ENCODE peak calls at places on chromosomes 6 and 20, in ten cellular contexts. X is CD4-positive, CD25-positive, alpha-beta regulatory T cell; N is lower lobe of right lung; C is upper lobe of right lung; M is right atrium auricular region; Y is adipocyte; S is ovary; J is astrocyte; Q is pancreas; G is hepatocyte. W is an unnamed sample.

GRCh38 chr6:150620244-150620643 is 20.6 kb downstream of the PLEKHG1 start:
- DNase-seq in Y (no peak), J (no peak), G (no peak), Q (no peak), X (no peak), N (no peak), M (no peak), S (no peak), C (no peak), W (no peak)

GRCh38 chr20:59823456-59823855 is 110.0 kb downstream of the SYCP2 start:
- DNase-seq in G (no peak), Y (no peak), Q (no peak), S (no peak), J (no peak), M (no peak), C (no peak), N (no peak), X (no peak), W (no peak)

GRCh38 chr6:106820412-106820852 is 154.1 kb downstream of the CD24 start:
- DNase-seq in M (no peak), G (no peak), C (no peak), J (peak; percentile 78), N (no peak), S (no peak), Q (no peak), Y (peak; percentile 11), X (no peak), W (no peak)

GRCh38 chr6:108844632-108845031 is 3.6 kb upstream of the ARMC2 start:
- DNase-seq in M (no peak), G (no peak), Q (no peak), J (no peak), S (no peak), N (no peak), X (no peak), C (no peak), Y (no peak), W (no peak)

GRCh38 chr6:35360349-35361138 is 18.2 kb downstream of the PPARD start:
- DNase-seq in Y (peak; percentile 34), S (peak; percentile 43), J (peak; percentile 69), C (peak; percentile 66), X (no peak), N (peak; percentile 62), M (no peak), Q (no peak), G (peak; percentile 61), W (no peak)

GRCh38 chr6:44006123-44006871 is 121.0 kb downstream of the MRPL14 start:
- DNase-seq in M (no peak), Q (no peak), C (peak; percentile 53), X (no peak), G (no peak), Y (peak; percentile 30), N (no peak), S (no peak), J (peak; percentile 61), W (no peak)

GRCh38 chr6:56570434-56571359 is 72.0 kb downstream of the DST start:
- DNase-seq in J (peak; percentile 10), N (no peak), G (peak; percentile 30), X (no peak), C (no peak), Y (peak; percentile 60), M (no peak), Q (no peak), S (no peak), W (peak; percentile 56)

GRCh38 chr6:117915846-117916245 is 8.8 kb downstream of the SLC35F1 start:
- DNase-seq in X (no peak), G (no peak), J (no peak), M (no peak), Q (no peak), C (no peak), S (no peak), N (no peak), Y (no peak), W (no peak)

GRCh38 chr20:6008254-6008653 is 45.6 kb downstream of the LRRN4 start:
- DNase-seq in M (peak; percentile 90), Q (no peak), S (peak; percentile 58), G (peak; percentile 77), X (no peak), N (peak; percentile 64), Y (peak; percentile 95), C (no peak), J (peak; percentile 85), W (peak; percentile 67)

GRCh38 chr20:50995506-50995905 is 27.4 kb downstream of the KCNG1 start:
- DNase-seq in S (no peak), J (no peak), Q (no peak), N (no peak), C (no peak), G (no peak), M (no peak), Y (peak; percentile 46), X (no peak), W (no peak)

GRCh38 chr6:126170875-126171489 is 168.9 kb upstream of the CENPW start:
- DNase-seq in G (peak; percentile 37), N (no peak), J (no peak), Y (no peak), C (no peak), M (no peak), S (no peak), X (no peak), Q (no peak), W (peak; percentile 56)

GRCh38 chr6:25103603-25104002 is 167.8 kb upstream of the RIPOR2 start:
- DNase-seq in S (no peak), N (no peak), Y (no peak), X (no peak), G (no peak), C (no peak), Q (no peak), M (no peak), J (no peak), W (no peak)

DNA sequence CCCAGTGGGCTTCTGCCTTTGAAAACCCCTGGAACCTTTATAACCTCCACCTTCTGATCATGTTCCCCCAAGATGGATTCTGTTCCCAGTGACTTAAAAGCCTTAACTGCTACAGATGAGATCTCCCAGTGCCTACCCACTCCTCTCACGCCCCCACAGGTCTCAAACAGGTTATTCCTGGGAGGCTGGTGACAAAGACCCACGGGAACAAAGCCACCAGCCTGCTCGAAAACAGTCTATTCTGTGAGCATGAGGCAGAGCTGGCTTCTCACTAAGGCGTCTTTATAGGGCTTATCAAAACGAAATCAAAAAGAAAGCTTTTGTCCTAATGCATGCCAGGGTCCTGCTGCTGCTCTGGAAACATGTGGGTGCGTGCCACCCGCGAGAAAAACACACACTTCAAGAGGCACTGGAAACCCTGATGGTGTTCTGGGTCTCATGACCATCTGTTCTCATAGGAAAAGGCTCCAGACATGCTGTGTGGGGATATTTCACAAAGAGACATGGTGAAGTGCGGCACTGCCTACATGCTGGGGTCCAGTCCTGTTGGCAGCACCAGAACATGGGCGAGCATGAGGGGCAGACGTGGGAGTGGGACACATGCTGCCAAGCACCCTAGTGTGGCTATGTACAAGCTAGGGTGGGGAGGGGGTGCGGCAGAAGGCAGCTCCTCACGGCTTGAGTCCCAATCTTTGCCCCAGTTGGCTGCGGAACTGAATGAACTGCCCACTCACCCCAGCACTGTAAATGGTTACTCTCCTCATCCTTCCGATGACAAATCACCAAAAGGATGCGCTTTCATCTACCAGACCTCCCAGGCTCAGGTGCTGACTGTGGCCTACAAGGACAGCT is 2.1 kb downstream of the FKBP1A start:
- DNase-seq in C (no peak), M (no peak), G (no peak), X (no peak), S (no peak), N (no peak), Q (no peak), J (no peak), Y (no peak), W (no peak)
- H3K4me1 ChIP-seq in C (peaks cover 52% of the 10 kb centered on the region), M (no peaks in the 10 kb centered on the region), G (peaks cover 25% of the 10 kb centered on the region), X (peaks cover 69% of the 10 kb centered on the region), S (peaks cover 33% of the 10 kb centered on the region), N (peaks cover 74% of the 10 kb centered on the region), Q (peaks cover 18% of the 10 kb centered on the region), J (peaks cover 29% of the 10 kb centered on the region), Y (peaks cover 49% of the 10 kb centered on the region), W (peaks cover 38% of the 10 kb centered on the region)

GRCh38 chr6:140001851-140002301 is 627.4 kb upstream of the CITED2 start:
- DNase-seq in G (no peak), Y (peak; percentile 78), C (no peak), N (no peak), Q (no peak), M (no peak), J (peak; percentile 31), S (no peak), X (no peak), W (no peak)

GRCh38 chr6:140001005-140001404 is 626.6 kb upstream of the CITED2 start:
- DNase-seq in Y (peak; percentile 25), G (no peak), N (no peak), M (no peak), C (no peak), X (no peak), J (no peak), Q (no peak), S (no peak), W (no peak)

GRCh38 chr6:139990865-139991264 is 616.4 kb upstream of the CITED2 start:
- DNase-seq in S (no peak), X (no peak), Q (no peak), C (no peak), M (no peak), G (peak; percentile 45), J (no peak), Y (peak; percentile 73), N (no peak), W (no peak)

DNA sequence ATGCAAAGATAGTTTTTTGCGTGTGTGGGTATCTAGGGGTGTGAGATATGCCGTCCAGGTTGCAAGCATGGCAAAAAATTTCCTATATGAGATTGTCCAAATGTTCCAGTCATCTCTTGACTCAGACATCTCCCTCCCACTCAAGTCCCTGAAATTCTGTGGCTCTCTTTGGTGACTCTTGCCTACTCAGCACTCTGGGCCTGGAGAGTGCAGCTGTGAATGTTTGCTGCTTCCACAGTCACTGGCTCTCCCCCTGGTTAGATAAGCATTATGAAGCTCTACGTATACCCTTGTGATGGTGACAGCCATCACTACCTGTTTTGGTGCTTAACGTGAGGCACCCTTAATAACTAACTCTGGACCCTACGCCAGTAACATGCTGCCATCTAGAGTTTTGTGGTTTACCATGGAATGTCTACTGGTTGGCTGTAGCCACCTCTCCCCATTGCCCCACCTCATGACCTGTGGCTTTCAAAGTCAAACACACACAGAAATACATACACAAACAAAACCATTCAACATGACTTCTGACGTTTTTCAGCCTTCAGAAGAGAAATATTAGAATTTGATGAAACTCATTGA is 621.9 kb upstream of the CITED2 start:
- DNase-seq in C (no peak), S (no peak), Q (no peak), X (no peak), G (peak; percentile 34), Y (no peak), N (no peak), J (no peak), M (no peak), W (peak; percentile 63)
- H3K4me3 ChIP-seq in C (no peak overlapping the region), S (no peak overlapping the region), Q (no peak overlapping the region), X (no peak overlapping the region), G (no peak overlapping the region), Y (no peak overlapping the region), N (no peak overlapping the region), J (no peak overlapping the region), M (no peak overlapping the region), W (no peak overlapping the region)

GRCh38 chr6:131382646-131383045 is 190.4 kb upstream of the ARG1 start:
- DNase-seq in S (no peak), X (no peak), M (no peak), J (no peak), G (no peak), Q (no peak), C (no peak), N (no peak), Y (no peak), W (peak; percentile 90)
- H3K9me3 ChIP-seq in S (no peaks in the 10 kb centered on the region), X (no peaks in the 10 kb centered on the region), M (no peaks in the 10 kb centered on the region), J (peaks cover 3% of the 10 kb centered on the region), G (no peaks in the 10 kb centered on the region), Q (no peaks in the 10 kb centered on the region), C (no peaks in the 10 kb centered on the region), N (no peaks in the 10 kb centered on the region), Y (no peaks in the 10 kb centered on the region), W (peaks cover 13% of the 10 kb centered on the region)

GRCh38 chr20:35617397-35618031 is 1.9 kb downstream of the SPAG4 start:
- DNase-seq in N (peak; percentile 58), M (peak; percentile 72), Q (peak; percentile 75), Y (peak; percentile 46), J (peak; percentile 28), G (peak; percentile 69), S (peak; percentile 87), C (peak; percentile 72), X (peak; percentile 23), W (peak; percentile 47)
- H3K4me1 ChIP-seq in N (peaks cover 33% of the 10 kb centered on the region), M (no peaks in the 10 kb centered on the region), Q (peaks cover 3% of the 10 kb centered on the region), Y (peaks cover 18% of the 10 kb centered on the region), J (peaks cover 28% of the 10 kb centered on the region), G (peaks cover 8% of the 10 kb centered on the region), S (peaks cover 1% of the 10 kb centered on the region), C (peaks cover 23% of the 10 kb centered on the region), X (peaks cover 42% of the 10 kb centered on the region), W (peaks cover 26% of the 10 kb centered on the region)